ENCODE peak calls at places on chromosomes 13 and 19, in eight cellular contexts. P is foreskin fibroblast, Z is Right ventricle myocardium superior, R is AG09309, E is ELF-1, X is GM20000, I is HEK293T, Q is heart right ventricle. U is an unnamed sample.

GRCh38 chr19:17830567-17831418 is 9.5 kb upstream of the INSL3 start:
- DNase-seq in P (peak; percentile 51), Z (no peak), R (no peak), E (peak; percentile 92), X (peak; percentile 74), I (peak; percentile 100), Q (peak; percentile 39), U (no peak)

GRCh38 chr13:72403396-72404010 is 323.9 kb downstream of the MZT1 start:
- DNase-seq in P (no peak), Z (no peak), R (no peak), E (no peak), X (no peak), I (no peak), Q (no peak), U (no peak)

GRCh38 chr19:56332695-56333094 is 18.1 kb upstream of the ZSCAN5A start:
- DNase-seq in P (no peak), Z (no peak), R (no peak), E (no peak), X (no peak), I (no peak), Q (no peak), U (no peak)

GRCh38 chr13:109862627-109863026 is 76.2 kb upstream of the IRS2 start:
- DNase-seq in P (peak; percentile 65), Z (no peak), R (no peak), E (no peak), X (no peak), I (no peak), Q (no peak), U (no peak)

GRCh38 chr13:29921542-29921941 is 71.1 kb upstream of the UBL3 start:
- DNase-seq in P (no peak), Z (no peak), R (no peak), E (no peak), X (no peak), I (no peak), Q (no peak), U (no peak)

GRCh38 chr13:42486711-42487198 is 87.2 kb upstream of the TNFSF11 start:
- DNase-seq in P (peak; percentile 62), Z (no peak), R (peak; percentile 31), E (no peak), X (no peak), I (no peak), Q (no peak), U (no peak)

GRCh38 chr13:44433863-44434262 is 60.2 kb downstream of the SERP2 start:
- DNase-seq in P (no peak), Z (no peak), R (no peak), E (no peak), X (no peak), I (no peak), Q (no peak), U (no peak)

GRCh38 chr13:21668665-21669599 is 1.9 kb upstream of the FGF9 start:
- DNase-seq in P (no peak), Z (no peak), R (no peak), E (peak; percentile 54), X (peak; percentile 46), I (peak; percentile 8), Q (no peak), U (peak; percentile 39)

GRCh38 chr19:16670291-16670690 is 9.4 kb downstream of the TMEM38A start:
- DNase-seq in P (no peak), Z (no peak), R (no peak), E (no peak), X (no peak), I (no peak), Q (no peak), U (no peak)

GRCh38 chr19:16001481-16002312 is 52.9 kb downstream of the OR10H4 start:
- DNase-seq in P (peak; percentile 59), Z (no peak), R (no peak), E (no peak), X (peak; percentile 80), I (no peak), Q (no peak), U (no peak)

GRCh38 chr13:97223711-97224461 is 1.8 kb downstream of the MBNL2 start:
- DNase-seq in P (peak; percentile 91), Z (peak; percentile 50), R (peak; percentile 81), E (peak; percentile 70), X (no peak), I (peak; percentile 25), Q (peak; percentile 71), U (peak; percentile 46)

GRCh38 chr19:17681505-17682125 is 6.5 kb downstream of the UNC13A start:
- DNase-seq in P (peak; percentile 21), Z (peak; percentile 55), R (peak; percentile 10), E (peak; percentile 67), X (peak; percentile 78), I (peak; percentile 55), Q (peak; percentile 51), U (peak; percentile 61)

GRCh38 chr13:20997301-20998061 is 63.9 kb downstream of the LATS2 start:
- DNase-seq in P (peak; percentile 86), Z (peak; percentile 72), R (peak; percentile 95), E (no peak), X (no peak), I (no peak), Q (peak; percentile 36), U (peak; percentile 75)

GRCh38 chr13:32041429-32041828 is 9.9 kb downstream of the FRY start:
- DNase-seq in P (no peak), Z (no peak), R (no peak), E (no peak), X (peak; percentile 43), I (no peak), Q (no peak), U (no peak)

GRCh38 chr19:47028372-47028672 is 8.7 kb downstream of the NPAS1 start:
- DNase-seq in P (no peak), Z (no peak), R (no peak), E (no peak), X (no peak), I (no peak), Q (no peak), U (no peak)

GRCh38 chr19:8138201-8138600 is 11.2 kb downstream of the FBN3 start:
- DNase-seq in P (no peak), Z (no peak), R (no peak), E (no peak), X (no peak), I (no peak), Q (no peak), U (no peak)

GRCh38 chr13:30847697-30848307 is 58.3 kb upstream of the MEDAG start:
- DNase-seq in P (peak; percentile 90), Z (no peak), R (peak; percentile 99), E (no peak), X (no peak), I (no peak), Q (peak; percentile 38), U (no peak)

GRCh38 chr13:93244918-93245280 is 18.3 kb downstream of the GPC6 start:
- DNase-seq in P (peak; percentile 25), Z (no peak), R (no peak), E (no peak), X (no peak), I (no peak), Q (no peak), U (no peak)

GRCh38 chr19:40605201-40605971 is 4.2 kb downstream of the LTBP4 start:
- DNase-seq in P (peak; percentile 63), Z (peak; percentile 84), R (no peak), E (peak; percentile 83), X (peak; percentile 86), I (no peak), Q (peak; percentile 61), U (peak; percentile 85)

GRCh38 chr13:85241045-85241444 is 558.2 kb downstream of the SLITRK6 start:
- DNase-seq in P (peak; percentile 16), Z (no peak), R (no peak), E (no peak), X (no peak), I (no peak), Q (no peak), U (no peak)

GRCh38 chr19:13885826-13886365 is 9.0 kb downstream of the NANOS3 start:
- DNase-seq in P (no peak), Z (no peak), R (no peak), E (no peak), X (no peak), I (no peak), Q (no peak), U (no peak)

GRCh38 chr19:8208119-8208709 is 956 bp upstream of the CERS4 start:
- DNase-seq in P (no peak), Z (no peak), R (no peak), E (peak; percentile 71), X (no peak), I (no peak), Q (no peak), U (peak; percentile 35)

GRCh38 chr13:94711561-94712286 is 621 bp downstream of the SOX21 start:
- DNase-seq in P (peak; percentile 24), Z (no peak), R (no peak), E (peak; percentile 58), X (peak; percentile 69), I (no peak), Q (no peak), U (no peak)

GRCh38 chr19:17406039-17406886 is 833 bp upstream of the BST2 start:
- DNase-seq in P (no peak), Z (no peak), R (no peak), E (no peak), X (no peak), I (no peak), Q (no peak), U (no peak)

GRCh38 chr13:84362777-84363176 is 480.5 kb upstream of the SLITRK1 start:
- DNase-seq in P (no peak), Z (no peak), R (no peak), E (no peak), X (no peak), I (no peak), Q (no peak), U (no peak)

GRCh38 chr19:33670398-33670797 is 48.6 kb downstream of the CHST8 start:
- DNase-seq in P (no peak), Z (no peak), R (no peak), E (no peak), X (no peak), I (no peak), Q (no peak), U (no peak)

GRCh38 chr19:8148410-8149231 is 771 bp downstream of the FBN3 start:
- DNase-seq in P (no peak), Z (no peak), R (no peak), E (peak; percentile 89), X (peak; percentile 35), I (peak; percentile 50), Q (no peak), U (no peak)

GRCh38 chr13:48220592-48221300 is 12.3 kb upstream of the ITM2B start:
- DNase-seq in P (no peak), Z (no peak), R (no peak), E (no peak), X (no peak), I (no peak), Q (no peak), U (no peak)

GRCh38 chr19:24141612-24142011 is 54.6 kb downstream of the ZNF254 start:
- DNase-seq in P (no peak), Z (no peak), R (no peak), E (no peak), X (no peak), I (no peak), Q (no peak), U (no peak)

GRCh38 chr13:28710161-28710560 is 8.6 kb downstream of the SLC46A3 start:
- DNase-seq in P (no peak), Z (no peak), R (no peak), E (no peak), X (no peak), I (no peak), Q (no peak), U (no peak)

GRCh38 chr19:39996811-39997594 is at the start of gene ZNF546:
- DNase-seq in P (peak; percentile 91), Z (peak; percentile 95), R (no peak), E (peak; percentile 92), X (peak; percentile 90), I (peak; percentile 90), Q (peak; percentile 94), U (peak; percentile 95)

GRCh38 chr19:11339254-11340098 is at the start of gene RAB3D:
- DNase-seq in P (peak; percentile 83), Z (peak; percentile 96), R (peak; percentile 44), E (peak; percentile 81), X (peak; percentile 97), I (peak; percentile 94), Q (peak; percentile 96), U (peak; percentile 95)

U was measured in left ventricle myocardium superior.